ENCODE peak calls at places on chromosomes 1 and 21, in eight cellular contexts. One of them, this sample, is unnamed.

GRCh38 chr1:203522237-203522636 is 28.3 kb downstream of the OPTC start:
- DNase-seq in MM.1S: no peak
- DNase-seq in iris pigment epithelial cell: no peak
- DNase-seq in memory B cell: no peak
- DNase-seq in head of caudate nucleus: peak; percentile 41
- DNase-seq in cardiac fibroblast: no peak
- DNase-seq in activated CD8-positive, alpha-beta memory T cell treated with anti-CD3 and anti-CD28 coated beads, Interleukin-2, amount 10 ng/mL, durations not matched to agents 7 days and 5 days: no peak
- DNase-seq in nephron progenitor cell: peak; percentile 30
- DNase-seq in this sample: no peak

GRCh38 chr21:29938968-29939858 is 583 bp downstream of the GRIK1 start:
- DNase-seq in head of caudate nucleus: peak; percentile 48
- DNase-seq in memory B cell: no peak
- DNase-seq in cardiac fibroblast: no peak
- DNase-seq in iris pigment epithelial cell: peak; percentile 5
- DNase-seq in nephron progenitor cell: peak; percentile 61
- DNase-seq in activated CD8-positive, alpha-beta memory T cell treated with anti-CD3 and anti-CD28 coated beads, Interleukin-2, amount 10 ng/mL, durations not matched to agents 7 days and 5 days: no peak
- DNase-seq in MM.1S: no peak
- DNase-seq in this sample: no peak

GRCh38 chr21:44531606-44532128 is 8.3 kb downstream of the KRTAP10-1 start:
- DNase-seq in MM.1S: no peak
- DNase-seq in cardiac fibroblast: no peak
- DNase-seq in nephron progenitor cell: no peak
- DNase-seq in iris pigment epithelial cell: no peak
- DNase-seq in memory B cell: no peak
- DNase-seq in head of caudate nucleus: no peak
- DNase-seq in activated CD8-positive, alpha-beta memory T cell treated with anti-CD3 and anti-CD28 coated beads, Interleukin-2, amount 10 ng/mL, durations not matched to agents 7 days and 5 days: no peak
- DNase-seq in this sample: no peak

GRCh38 chr21:45962531-45963224 is 18.9 kb upstream of the COL6A1 start:
- DNase-seq in iris pigment epithelial cell: no peak
- DNase-seq in cardiac fibroblast: no peak
- DNase-seq in activated CD8-positive, alpha-beta memory T cell treated with anti-CD3 and anti-CD28 coated beads, Interleukin-2, amount 10 ng/mL, durations not matched to agents 7 days and 5 days: no peak
- DNase-seq in MM.1S: no peak
- DNase-seq in nephron progenitor cell: no peak
- DNase-seq in memory B cell: no peak
- DNase-seq in head of caudate nucleus: no peak
- DNase-seq in this sample: no peak

GRCh38 chr1:224933584-224933983 is 4.1 kb downstream of the DNAH14 start:
- DNase-seq in iris pigment epithelial cell: no peak
- DNase-seq in activated CD8-positive, alpha-beta memory T cell treated with anti-CD3 and anti-CD28 coated beads, Interleukin-2, amount 10 ng/mL, durations not matched to agents 7 days and 5 days: no peak
- DNase-seq in MM.1S: no peak
- DNase-seq in cardiac fibroblast: no peak
- DNase-seq in nephron progenitor cell: no peak
- DNase-seq in memory B cell: no peak
- DNase-seq in head of caudate nucleus: no peak
- DNase-seq in this sample: no peak

GRCh38 chr1:248373761-248374160 is 1.8 kb upstream of the OR2T6 start:
- DNase-seq in cardiac fibroblast: no peak
- DNase-seq in MM.1S: no peak
- DNase-seq in memory B cell: no peak
- DNase-seq in head of caudate nucleus: no peak
- DNase-seq in nephron progenitor cell: no peak
- DNase-seq in iris pigment epithelial cell: no peak
- DNase-seq in activated CD8-positive, alpha-beta memory T cell treated with anti-CD3 and anti-CD28 coated beads, Interleukin-2, amount 10 ng/mL, durations not matched to agents 7 days and 5 days: no peak
- DNase-seq in this sample: no peak

GRCh38 chr1:44327679-44328491 is 27.2 kb downstream of the ERI3 start:
- DNase-seq in activated CD8-positive, alpha-beta memory T cell treated with anti-CD3 and anti-CD28 coated beads, Interleukin-2, amount 10 ng/mL, durations not matched to agents 7 days and 5 days: no peak
- DNase-seq in head of caudate nucleus: peak; percentile 51
- DNase-seq in memory B cell: no peak
- DNase-seq in MM.1S: no peak
- DNase-seq in iris pigment epithelial cell: peak; percentile 100
- DNase-seq in nephron progenitor cell: no peak
- DNase-seq in cardiac fibroblast: peak; percentile 100
- DNase-seq in this sample: peak; percentile 97

GRCh38 chr1:94591791-94592565 is 50.4 kb upstream of the F3 start:
- DNase-seq in MM.1S: no peak
- DNase-seq in iris pigment epithelial cell: no peak
- DNase-seq in head of caudate nucleus: peak; percentile 74
- DNase-seq in activated CD8-positive, alpha-beta memory T cell treated with anti-CD3 and anti-CD28 coated beads, Interleukin-2, amount 10 ng/mL, durations not matched to agents 7 days and 5 days: no peak
- DNase-seq in memory B cell: no peak
- DNase-seq in cardiac fibroblast: no peak
- DNase-seq in nephron progenitor cell: no peak
- DNase-seq in this sample: no peak

GRCh38 chr1:88655685-88656299 is 28.3 kb upstream of the PKN2 start:
- DNase-seq in head of caudate nucleus: no peak
- DNase-seq in nephron progenitor cell: no peak
- DNase-seq in activated CD8-positive, alpha-beta memory T cell treated with anti-CD3 and anti-CD28 coated beads, Interleukin-2, amount 10 ng/mL, durations not matched to agents 7 days and 5 days: no peak
- DNase-seq in cardiac fibroblast: peak; percentile 51
- DNase-seq in memory B cell: peak; percentile 5
- DNase-seq in iris pigment epithelial cell: peak; percentile 32
- DNase-seq in MM.1S: peak; percentile 37
- DNase-seq in this sample: no peak